ENCODE peak calls at places on chromosomes 6 and 20, in five cellular contexts. X is Panc1, U is A549, R is GM23338, L is AG10803. V is an unnamed sample.

GRCh38 chr6:95973976-95974375 is 41.8 kb upstream of the FUT9 start:
- DNase-seq in X (no peak), U (no peak), R (no peak), L (no peak), V (no peak)

GRCh38 chr6:101110814-101111213 is 229.7 kb upstream of the ASCC3 start:
- DNase-seq in X (no peak), U (no peak), R (no peak), L (peak), V (peak)

GRCh38 chr20:10304474-10305046 is 85.9 kb downstream of the SNAP25 start:
- DNase-seq in X (no peak), U (no peak), R (no peak), L (no peak), V (no peak)

GRCh38 chr20:41145317-41145716 is 8.0 kb downstream of the PLCG1 start:
- DNase-seq in X (no peak), U (no peak), R (no peak), L (no peak), V (no peak)

GRCh38 chr20:44026932-44027685 is 112.5 kb downstream of the TOX2 start:
- DNase-seq in X (no peak), U (no peak), R (no peak), L (peak), V (no peak)

GRCh38 chr6:54491431-54491830 is 183.2 kb downstream of the TINAG start:
- DNase-seq in X (no peak), U (no peak), R (no peak), L (no peak), V (no peak)

GRCh38 chr20:58271596-58272460 is 37.7 kb upstream of the RAB22A start:
- DNase-seq in X (no peak), U (no peak), R (no peak), L (no peak), V (peak)

GRCh38 chr6:150293423-150294280 is 75.2 kb upstream of the IYD start:
- DNase-seq in X (no peak), U (no peak), R (no peak), L (peak), V (peak)

GRCh38 chr20:53698321-53698978 is 104.8 kb upstream of the ZNF217 start:
- DNase-seq in X (no peak), U (no peak), R (no peak), L (no peak), V (no peak)

GRCh38 chr6:39307462-39307861 is 6.8 kb downstream of the KCNK17 start:
- DNase-seq in X (no peak), U (no peak), R (no peak), L (no peak), V (no peak)

GRCh38 chr6:170067923-170068360 is 222.9 kb downstream of the DLL1 start:
- DNase-seq in X (no peak), U (no peak), R (no peak), L (no peak), V (no peak)

GRCh38 chr6:31576897-31577341 is 1.6 kb downstream of the TNF start:
- DNase-seq in X (no peak), U (no peak), R (no peak), L (no peak), V (no peak)

GRCh38 chr6:125528614-125529013 is 220.8 kb upstream of the HEY2 start:
- DNase-seq in X (no peak), U (no peak), R (peak), L (no peak), V (no peak)

GRCh38 chr6:81741689-81742088 is 10.8 kb downstream of the TENT5A start:
- DNase-seq in X (no peak), U (no peak), R (no peak), L (no peak), V (no peak)

GRCh38 chr6:115241373-115241772 is 819.3 kb downstream of the FRK start:
- DNase-seq in X (no peak), U (no peak), R (no peak), L (no peak), V (no peak)

GRCh38 chr6:63307581-63308246 is 12.1 kb downstream of the LGSN start:
- DNase-seq in X (peak), U (peak), R (peak), L (peak), V (peak)

GRCh38 chr20:47454298-47455132 is 47.2 kb upstream of the NCOA3 start:
- DNase-seq in X (no peak), U (no peak), R (no peak), L (peak), V (peak)

GRCh38 chr6:150057501-150057951 is 11.4 kb downstream of the ULBP3 start:
- DNase-seq in X (no peak), U (no peak), R (no peak), L (no peak), V (no peak)

GRCh38 chr6:55980627-55981211 is 105.3 kb upstream of the BMP5 start:
- DNase-seq in X (peak), U (peak), R (peak), L (peak), V (peak)

GRCh38 chr6:167495506-167496391 is 170.9 kb downstream of the TTLL2 start:
- DNase-seq in X (no peak), U (no peak), R (no peak), L (no peak), V (no peak)

GRCh38 chr20:6855074-6855473 is 87.6 kb downstream of the BMP2 start:
- DNase-seq in X (no peak), U (no peak), R (no peak), L (no peak), V (peak)

GRCh38 chr20:22805219-22805618 is 220.8 kb upstream of the FOXA2 start:
- DNase-seq in X (no peak), U (peak), R (peak), L (peak), V (peak)

GRCh38 chr6:43269273-43270007 is 26.2 kb downstream of the TTBK1 start:
- DNase-seq in X (no peak), U (no peak), R (peak), L (no peak), V (no peak)

GRCh38 chr6:23114812-23115504 is 545.6 kb downstream of the HDGFL1 start:
- DNase-seq in X (no peak), U (no peak), R (no peak), L (no peak), V (no peak)

GRCh38 chr20:17885544-17885943 is 83.0 kb downstream of the SNX5 start:
- DNase-seq in X (no peak), U (no peak), R (no peak), L (no peak), V (no peak)

GRCh38 chr6:157265630-157266029 is 57.7 kb downstream of the TMEM242 start:
- DNase-seq in X (no peak), U (no peak), R (no peak), L (no peak), V (no peak)

GRCh38 chr6:26197736-26198625 is 110.8 kb downstream of the HFE start:
- DNase-seq in X (no peak), U (no peak), R (peak), L (no peak), V (peak)

GRCh38 chr6:32971581-32972352 is 3.4 kb downstream of the BRD2 start:
- DNase-seq in X (peak), U (peak), R (peak), L (peak), V (peak)

GRCh38 chr6:166420351-166420750 is 37.6 kb upstream of the MPC1 start:
- DNase-seq in X (no peak), U (peak), R (no peak), L (peak), V (peak)

GRCh38 chr6:80179691-80180090 is 73.2 kb downstream of the BCKDHB start:
- DNase-seq in X (no peak), U (no peak), R (peak), L (no peak), V (peak)

GRCh38 chr6:8195040-8195713 is 92.8 kb upstream of the EEF1E1 start:
- DNase-seq in X (no peak), U (no peak), R (peak), L (no peak), V (peak)
- TF ChIP-seq CTCF in X (peak), U (no peak), R (peak), L (no peak), V (peak)

GRCh38 chr6:51200676-51201075 is 382.0 kb downstream of the TFAP2B start:
- DNase-seq in X (no peak), U (no peak), R (no peak), L (no peak), V (no peak)

GRCh38 chr6:51203504-51203903 is 384.8 kb downstream of the TFAP2B start:
- DNase-seq in X (no peak), U (no peak), R (no peak), L (no peak), V (no peak)

GRCh38 chr6:51199272-51199671 is 380.6 kb downstream of the TFAP2B start:
- DNase-seq in X (no peak), U (no peak), R (no peak), L (no peak), V (no peak)

GRCh38 chr6:51199733-51200132 is 381.1 kb downstream of the TFAP2B start:
- DNase-seq in X (no peak), U (no peak), R (no peak), L (no peak), V (no peak)
- H3K4me3 ChIP-seq in X (no peak), U (no peak), R (no peak), L (no peak), V (no peak)

GRCh38 chr6:138323821-138324220 is 53.9 kb upstream of the SMIM28 start:
- DNase-seq in X (no peak), U (no peak), R (no peak), L (no peak), V (no peak)
- TF ChIP-seq CTCF in X (no peak), U (no peak), R (no peak), L (no peak), V (no peak)

GRCh38 chr6:139964737-139965136 is 590.3 kb upstream of the CITED2 start:
- DNase-seq in X (no peak), U (no peak), R (no peak), L (no peak), V (no peak)
- H3K4me3 ChIP-seq in X (no peak), U (no peak), R (no peak), L (no peak), V (no peak)

V was measured in choroid plexus epithelial cell.